ENCODE peak calls at places on chromosomes 16 and 17, in eight cellular contexts. One of them, this sample, is unnamed.

GRCh38 chr17:80598813-80599545 is 54.3 kb downstream of the RPTOR start:
- DNase-seq in mesothelial cell of epicardium: no peak
- DNase-seq in OCI-LY7: no peak
- DNase-seq in NCI-H460: no peak
- DNase-seq in C1 segment of cervical spinal cord: no peak
- DNase-seq in cardiac muscle cell: no peak
- DNase-seq in AG09309: no peak
- DNase-seq in cardiac fibroblast: no peak
- DNase-seq in this sample: no peak

GRCh38 chr17:82272495-82273326 is 789 bp downstream of the CSNK1D start:
- DNase-seq in mesothelial cell of epicardium: no peak
- DNase-seq in OCI-LY7: peak; percentile 57
- DNase-seq in NCI-H460: no peak
- DNase-seq in C1 segment of cervical spinal cord: no peak
- DNase-seq in cardiac muscle cell: peak; percentile 23
- DNase-seq in AG09309: no peak
- DNase-seq in cardiac fibroblast: no peak
- DNase-seq in this sample: no peak

GRCh38 chr17:80036715-80037477 is 454 bp downstream of the CCDC40 start:
- DNase-seq in mesothelial cell of epicardium: peak; percentile 59
- DNase-seq in OCI-LY7: no peak
- DNase-seq in NCI-H460: no peak
- DNase-seq in C1 segment of cervical spinal cord: peak; percentile 49
- DNase-seq in cardiac muscle cell: peak; percentile 79
- DNase-seq in AG09309: no peak
- DNase-seq in cardiac fibroblast: peak; percentile 46
- DNase-seq in this sample: no peak

GRCh38 chr16:5581963-5582362 is 484.4 kb upstream of the EEF2KMT start:
- DNase-seq in mesothelial cell of epicardium: no peak
- DNase-seq in OCI-LY7: no peak
- DNase-seq in NCI-H460: no peak
- DNase-seq in C1 segment of cervical spinal cord: no peak
- DNase-seq in cardiac muscle cell: no peak
- DNase-seq in AG09309: no peak
- DNase-seq in cardiac fibroblast: no peak
- DNase-seq in this sample: no peak

GRCh38 chr16:55351936-55352335 is 27.9 kb downstream of the IRX6 start:
- DNase-seq in mesothelial cell of epicardium: no peak
- DNase-seq in OCI-LY7: no peak
- DNase-seq in NCI-H460: no peak
- DNase-seq in C1 segment of cervical spinal cord: no peak
- DNase-seq in cardiac muscle cell: no peak
- DNase-seq in AG09309: no peak
- DNase-seq in cardiac fibroblast: no peak
- DNase-seq in this sample: no peak

GRCh38 chr16:17552351-17552750 is 81.6 kb upstream of the XYLT1 start:
- DNase-seq in mesothelial cell of epicardium: no peak
- DNase-seq in OCI-LY7: no peak
- DNase-seq in NCI-H460: no peak
- DNase-seq in C1 segment of cervical spinal cord: no peak
- DNase-seq in cardiac muscle cell: no peak
- DNase-seq in AG09309: no peak
- DNase-seq in cardiac fibroblast: no peak
- DNase-seq in this sample: no peak

GRCh38 chr16:324451-325334 is 27.8 kb downstream of the AXIN1 start:
- DNase-seq in mesothelial cell of epicardium: no peak
- DNase-seq in OCI-LY7: peak; percentile 14
- DNase-seq in NCI-H460: no peak
- DNase-seq in C1 segment of cervical spinal cord: no peak
- DNase-seq in cardiac muscle cell: no peak
- DNase-seq in AG09309: no peak
- DNase-seq in cardiac fibroblast: no peak
- DNase-seq in this sample: no peak

GRCh38 chr17:19366637-19366972 is 4.1 kb upstream of the B9D1 start:
- DNase-seq in mesothelial cell of epicardium: no peak
- DNase-seq in OCI-LY7: no peak
- DNase-seq in NCI-H460: no peak
- DNase-seq in C1 segment of cervical spinal cord: no peak
- DNase-seq in cardiac muscle cell: no peak
- DNase-seq in AG09309: no peak
- DNase-seq in cardiac fibroblast: no peak
- DNase-seq in this sample: no peak

GRCh38 chr16:72282338-72282737 is 110.4 kb upstream of the PMFBP1 start:
- DNase-seq in mesothelial cell of epicardium: no peak
- DNase-seq in OCI-LY7: no peak
- DNase-seq in NCI-H460: no peak
- DNase-seq in C1 segment of cervical spinal cord: no peak
- DNase-seq in cardiac muscle cell: no peak
- DNase-seq in AG09309: no peak
- DNase-seq in cardiac fibroblast: no peak
- DNase-seq in this sample: no peak

GRCh38 chr16:72210571-72210970 is 38.6 kb upstream of the PMFBP1 start:
- DNase-seq in mesothelial cell of epicardium: no peak
- DNase-seq in OCI-LY7: no peak
- DNase-seq in NCI-H460: no peak
- DNase-seq in C1 segment of cervical spinal cord: no peak
- DNase-seq in cardiac muscle cell: no peak
- DNase-seq in AG09309: no peak
- DNase-seq in cardiac fibroblast: no peak
- DNase-seq in this sample: no peak

GRCh38 chr16:58102665-58103427 is 26.3 kb downstream of the CFAP20 start:
- DNase-seq in mesothelial cell of epicardium: no peak
- DNase-seq in OCI-LY7: no peak
- DNase-seq in NCI-H460: no peak
- DNase-seq in C1 segment of cervical spinal cord: no peak
- DNase-seq in cardiac muscle cell: peak; percentile 84
- DNase-seq in AG09309: no peak
- DNase-seq in cardiac fibroblast: no peak
- DNase-seq in this sample: no peak

GRCh38 chr16:84115919-84116719 is 623 bp downstream of the MBTPS1 start:
- DNase-seq in mesothelial cell of epicardium: no peak
- DNase-seq in OCI-LY7: peak; percentile 72
- DNase-seq in NCI-H460: no peak
- DNase-seq in C1 segment of cervical spinal cord: no peak
- DNase-seq in cardiac muscle cell: peak; percentile 66
- DNase-seq in AG09309: no peak
- DNase-seq in cardiac fibroblast: peak; percentile 58
- DNase-seq in this sample: peak; percentile 48

GRCh38 chr16:84893849-84894599 is 74.2 kb downstream of the CRISPLD2 start:
- DNase-seq in mesothelial cell of epicardium: no peak
- DNase-seq in OCI-LY7: peak; percentile 81
- DNase-seq in NCI-H460: no peak
- DNase-seq in C1 segment of cervical spinal cord: no peak
- DNase-seq in cardiac muscle cell: no peak
- DNase-seq in AG09309: no peak
- DNase-seq in cardiac fibroblast: no peak
- DNase-seq in this sample: no peak

GRCh38 chr17:32503251-32504165 is 16.7 kb downstream of the CDK5R1 start:
- DNase-seq in mesothelial cell of epicardium: no peak
- DNase-seq in OCI-LY7: peak; percentile 91
- DNase-seq in NCI-H460: no peak
- DNase-seq in C1 segment of cervical spinal cord: no peak
- DNase-seq in cardiac muscle cell: no peak
- DNase-seq in AG09309: no peak
- DNase-seq in cardiac fibroblast: no peak
- DNase-seq in this sample: no peak